ENCODE peak calls at places on chromosomes 6 and 20, in nine cellular contexts. Z is M059J; A is uterus; V is hepatocyte; I is IMR-90; M is keratinocyte; O is bronchial epithelial cell; H is iPS-NIHi11; Q is effector memory CD8-positive, alpha-beta T cell. C is an unnamed sample.

GRCh38 chr20:32112862-32113261 is 3.3 kb downstream of the TM9SF4 start:
- DNase-seq in Z (no peak), A (no peak), V (peak; percentile 56), I (no peak), M (no peak), O (peak; percentile 51), H (no peak), Q (no peak), C (no peak)

GRCh38 chr6:119323926-119324325 is 25.6 kb downstream of the MAN1A1 start:
- DNase-seq in Z (no peak), A (no peak), V (no peak), I (peak; percentile 56), M (no peak), O (peak; percentile 27), H (no peak), Q (no peak), C (no peak)

GRCh38 chr6:43949451-43950110 is 177.7 kb downstream of the MRPL14 start:
- DNase-seq in Z (no peak), A (no peak), V (no peak), I (no peak), M (no peak), O (no peak), H (no peak), Q (no peak), C (no peak)

GRCh38 chr6:8707956-8708772 is 272.8 kb upstream of the SLC35B3 start:
- DNase-seq in Z (peak; percentile 62), A (no peak), V (peak; percentile 65), I (no peak), M (no peak), O (peak; percentile 64), H (no peak), Q (no peak), C (peak; percentile 43)

GRCh38 chr20:54940471-54940870 is 465.1 kb downstream of the DOK5 start:
- DNase-seq in Z (no peak), A (no peak), V (no peak), I (no peak), M (no peak), O (no peak), H (no peak), Q (no peak), C (no peak)

GRCh38 chr20:35111141-35111888 is 18.7 kb upstream of the TRPC4AP start:
- DNase-seq in Z (peak; percentile 92), A (no peak), V (no peak), I (peak; percentile 87), M (no peak), O (peak; percentile 94), H (no peak), Q (no peak), C (no peak)

GRCh38 chr6:8321671-8322404 is 113.5 kb downstream of the SLC35B3 start:
- DNase-seq in Z (no peak), A (no peak), V (peak; percentile 23), I (no peak), M (no peak), O (peak; percentile 92), H (no peak), Q (no peak), C (no peak)

GRCh38 chr6:6783736-6784135 is 195.2 kb downstream of the LY86 start:
- DNase-seq in Z (no peak), A (no peak), V (no peak), I (no peak), M (no peak), O (peak; percentile 63), H (no peak), Q (no peak), C (no peak)

GRCh38 chr6:110513001-110513400 is 36.6 kb upstream of the SLC22A16 start:
- DNase-seq in Z (peak; percentile 43), A (no peak), V (no peak), I (peak; percentile 34), M (no peak), O (peak; percentile 83), H (no peak), Q (no peak), C (no peak)

GRCh38 chr6:137095651-137096238 is 51.0 kb upstream of the IL20RA start:
- DNase-seq in Z (no peak), A (no peak), V (no peak), I (no peak), M (no peak), O (no peak), H (no peak), Q (no peak), C (no peak)

GRCh38 chr20:63652192-63652980 is 838 bp downstream of the STMN3 start:
- DNase-seq in Z (no peak), A (peak; percentile 45), V (peak; percentile 45), I (no peak), M (no peak), O (no peak), H (no peak), Q (peak; percentile 37), C (no peak)

GRCh38 chr6:152154559-152155356 is 347.3 kb downstream of the ESR1 start:
- DNase-seq in Z (no peak), A (no peak), V (no peak), I (peak; percentile 18), M (no peak), O (no peak), H (no peak), Q (no peak), C (no peak)

GRCh38 chr20:61117725-61118124 is 134.3 kb upstream of the CDH4 start:
- DNase-seq in Z (peak; percentile 67), A (no peak), V (peak; percentile 72), I (peak; percentile 80), M (no peak), O (peak; percentile 17), H (no peak), Q (no peak), C (no peak)

GRCh38 chr6:113511100-113511499 is 346.0 kb upstream of the MARCKS start:
- DNase-seq in Z (no peak), A (no peak), V (no peak), I (no peak), M (no peak), O (no peak), H (no peak), Q (no peak), C (no peak)

GRCh38 chr20:59007758-59008511 is 881 bp upstream of the CTSZ start:
- DNase-seq in Z (no peak), A (peak; percentile 25), V (no peak), I (no peak), M (no peak), O (no peak), H (no peak), Q (no peak), C (peak; percentile 48)

GRCh38 chr20:25199473-25200265 is 4.2 kb downstream of the ENTPD6 start:
- DNase-seq in Z (no peak), A (no peak), V (no peak), I (no peak), M (no peak), O (no peak), H (no peak), Q (no peak), C (no peak)

GRCh38 chr20:31862157-31862470 is 8.2 kb downstream of the DUSP15 start:
- DNase-seq in Z (no peak), A (no peak), V (no peak), I (no peak), M (no peak), O (no peak), H (no peak), Q (no peak), C (no peak)

GRCh38 chr6:39980839-39981580 is 46.7 kb upstream of the MOCS1 start:
- DNase-seq in Z (peak; percentile 58), A (peak; percentile 20), V (peak; percentile 82), I (peak; percentile 57), M (no peak), O (peak; percentile 55), H (peak; percentile 78), Q (no peak), C (peak; percentile 27)

GRCh38 chr20:39773380-39774000 is 811.3 kb downstream of the DHX35 start:
- DNase-seq in Z (peak; percentile 92), A (no peak), V (no peak), I (no peak), M (no peak), O (no peak), H (no peak), Q (no peak), C (no peak)

GRCh38 chr6:43278524-43279078 is 19.5 kb upstream of the SLC22A7 start:
- DNase-seq in Z (peak; percentile 65), A (no peak), V (no peak), I (peak; percentile 30), M (no peak), O (peak; percentile 23), H (no peak), Q (no peak), C (peak; percentile 60)

GRCh38 chr20:47318596-47319516 is 37.6 kb downstream of the ZMYND8 start:
- DNase-seq in Z (peak; percentile 86), A (peak; percentile 81), V (peak; percentile 79), I (peak; percentile 69), M (peak; percentile 44), O (peak; percentile 65), H (peak; percentile 55), Q (no peak), C (peak; percentile 70)

GRCh38 chr6:1024161-1024560 is 287.7 kb upstream of the FOXQ1 start:
- DNase-seq in Z (no peak), A (no peak), V (no peak), I (no peak), M (no peak), O (no peak), H (no peak), Q (no peak), C (no peak)

GRCh38 chr6:43088654-43089056 is 12.5 kb downstream of the PTK7 start:
- DNase-seq in Z (no peak), A (no peak), V (no peak), I (peak; percentile 13), M (peak; percentile 78), O (peak; percentile 98), H (no peak), Q (no peak), C (no peak)

GRCh38 chr6:131949615-131949908 is 1.6 kb downstream of the CCN2 start:
- DNase-seq in Z (peak; percentile 92), A (no peak), V (no peak), I (peak; percentile 91), M (no peak), O (no peak), H (no peak), Q (no peak), C (peak; percentile 27)

GRCh38 chr6:169189686-169190085 is 64.0 kb downstream of the THBS2 start:
- DNase-seq in Z (no peak), A (no peak), V (no peak), I (peak; percentile 26), M (no peak), O (no peak), H (no peak), Q (no peak), C (no peak)

GRCh38 chr6:15184441-15184861 is 61.4 kb upstream of the JARID2 start:
- DNase-seq in Z (no peak), A (no peak), V (no peak), I (no peak), M (peak; percentile 19), O (peak; percentile 85), H (no peak), Q (no peak), C (no peak)

GRCh38 chr6:13373488-13373886 is 45.1 kb upstream of the TBC1D7 start:
- DNase-seq in Z (no peak), A (no peak), V (no peak), I (peak; percentile 22), M (no peak), O (no peak), H (no peak), Q (no peak), C (no peak)

GRCh38 chr20:645318-646106 is 7.5 kb downstream of the SRXN1 start:
- DNase-seq in Z (peak; percentile 64), A (peak; percentile 59), V (peak; percentile 75), I (peak; percentile 57), M (no peak), O (peak; percentile 39), H (peak; percentile 91), Q (peak; percentile 65), C (peak; percentile 62)

GRCh38 chr6:1500874-1501273 is 108.8 kb upstream of the FOXC1 start:
- DNase-seq in Z (no peak), A (no peak), V (no peak), I (no peak), M (no peak), O (no peak), H (no peak), Q (no peak), C (no peak)

GRCh38 chr20:33994624-33994913 is 858 bp downstream of the RALY start:
- DNase-seq in Z (no peak), A (no peak), V (no peak), I (no peak), M (no peak), O (no peak), H (no peak), Q (no peak), C (no peak)

GRCh38 chr6:31791324-31792089 is 4.0 kb downstream of the VARS1 start:
- DNase-seq in Z (peak; percentile 45), A (peak; percentile 64), V (peak; percentile 77), I (peak; percentile 39), M (no peak), O (no peak), H (peak; percentile 87), Q (peak; percentile 39), C (peak; percentile 37)

C was measured in mucosa of gallbladder.